ENCODE peak calls at places on chromosomes 12 and 14, in five cellular contexts. One of them, this sample, is unnamed.

GRCh38 chr12:122946690-122947271 is 19.5 kb downstream of the ABCB9 start:
- DNase-seq in CD8-positive, alpha-beta T cell: peak
- DNase-seq in fibroblast of pulmonary artery: peak
- DNase-seq in brain microvascular endothelial cell: peak
- DNase-seq in lower leg skin: peak
- DNase-seq in this sample: peak

GRCh38 chr14:32468955-32469354 is 139.9 kb downstream of the AKAP6 start:
- DNase-seq in CD8-positive, alpha-beta T cell: no peak
- DNase-seq in brain microvascular endothelial cell: peak
- DNase-seq in lower leg skin: no peak
- DNase-seq in fibroblast of pulmonary artery: peak
- DNase-seq in this sample: no peak

GRCh38 chr14:51609251-51609986 is 42.3 kb upstream of the FRMD6 start:
- DNase-seq in CD8-positive, alpha-beta T cell: no peak
- DNase-seq in lower leg skin: no peak
- DNase-seq in fibroblast of pulmonary artery: no peak
- DNase-seq in brain microvascular endothelial cell: no peak
- DNase-seq in this sample: no peak

GRCh38 chr14:74574706-74575105 is 37.3 kb downstream of the LTBP2 start:
- DNase-seq in CD8-positive, alpha-beta T cell: no peak
- DNase-seq in brain microvascular endothelial cell: no peak
- DNase-seq in fibroblast of pulmonary artery: no peak
- DNase-seq in lower leg skin: no peak
- DNase-seq in this sample: no peak

GRCh38 chr12:131990066-131990979 is 40.6 kb downstream of the EP400 start:
- DNase-seq in lower leg skin: peak
- DNase-seq in fibroblast of pulmonary artery: no peak
- DNase-seq in CD8-positive, alpha-beta T cell: no peak
- DNase-seq in brain microvascular endothelial cell: peak
- DNase-seq in this sample: no peak

GRCh38 chr12:83827860-83828259 is 1084.7 kb downstream of the SLC6A15 start:
- DNase-seq in fibroblast of pulmonary artery: no peak
- DNase-seq in brain microvascular endothelial cell: no peak
- DNase-seq in lower leg skin: no peak
- DNase-seq in CD8-positive, alpha-beta T cell: no peak
- DNase-seq in this sample: no peak

GRCh38 chr12:124852329-124852831 is 11.3 kb downstream of the SCARB1 start:
- DNase-seq in brain microvascular endothelial cell: no peak
- DNase-seq in CD8-positive, alpha-beta T cell: no peak
- DNase-seq in lower leg skin: no peak
- DNase-seq in fibroblast of pulmonary artery: peak
- DNase-seq in this sample: peak

GRCh38 chr12:132558861-132559623 is 51.3 kb downstream of the LRCOL1 start:
- DNase-seq in fibroblast of pulmonary artery: no peak
- DNase-seq in lower leg skin: no peak
- DNase-seq in CD8-positive, alpha-beta T cell: no peak
- DNase-seq in brain microvascular endothelial cell: no peak
- DNase-seq in this sample: no peak

GRCh38 chr14:55794655-55795583 is 214.9 kb downstream of the KTN1 start:
- DNase-seq in brain microvascular endothelial cell: peak
- DNase-seq in fibroblast of pulmonary artery: peak
- DNase-seq in CD8-positive, alpha-beta T cell: no peak
- DNase-seq in lower leg skin: no peak
- DNase-seq in this sample: no peak

GRCh38 chr14:37131205-37131604 is 41.2 kb downstream of the SLC25A21 start:
- DNase-seq in brain microvascular endothelial cell: no peak
- DNase-seq in lower leg skin: no peak
- DNase-seq in fibroblast of pulmonary artery: no peak
- DNase-seq in CD8-positive, alpha-beta T cell: no peak
- DNase-seq in this sample: no peak

GRCh38 chr14:96104469-96105057 is 65.4 kb downstream of the C14orf132 start:
- DNase-seq in brain microvascular endothelial cell: peak
- DNase-seq in CD8-positive, alpha-beta T cell: no peak
- DNase-seq in lower leg skin: peak
- DNase-seq in fibroblast of pulmonary artery: peak
- DNase-seq in this sample: peak

GRCh38 chr14:21070083-21070609 is at the start of gene ARHGEF40:
- DNase-seq in CD8-positive, alpha-beta T cell: peak
- DNase-seq in fibroblast of pulmonary artery: peak
- DNase-seq in lower leg skin: peak
- DNase-seq in brain microvascular endothelial cell: peak
- DNase-seq in this sample: peak

GRCh38 chr12:29230800-29231560 is 81.9 kb downstream of the FAR2 start:
- DNase-seq in lower leg skin: no peak
- DNase-seq in CD8-positive, alpha-beta T cell: no peak
- DNase-seq in fibroblast of pulmonary artery: no peak
- DNase-seq in brain microvascular endothelial cell: no peak
- DNase-seq in this sample: no peak

GRCh38 chr14:68862954-68863594 is 70.2 kb upstream of the ZFP36L1 start:
- DNase-seq in brain microvascular endothelial cell: peak
- DNase-seq in fibroblast of pulmonary artery: peak
- DNase-seq in CD8-positive, alpha-beta T cell: peak
- DNase-seq in lower leg skin: peak
- DNase-seq in this sample: peak

GRCh38 chr14:32085182-32085844 is 8.2 kb downstream of the ARHGAP5 start:
- DNase-seq in brain microvascular endothelial cell: no peak
- DNase-seq in lower leg skin: no peak
- DNase-seq in CD8-positive, alpha-beta T cell: no peak
- DNase-seq in fibroblast of pulmonary artery: no peak
- DNase-seq in this sample: no peak

GRCh38 chr12:109458771-109459208 is 18.3 kb downstream of the KCTD10 start:
- DNase-seq in lower leg skin: no peak
- DNase-seq in fibroblast of pulmonary artery: peak
- DNase-seq in brain microvascular endothelial cell: peak
- DNase-seq in CD8-positive, alpha-beta T cell: no peak
- DNase-seq in this sample: no peak

GRCh38 chr12:109461049-109461845 is 15.9 kb downstream of the KCTD10 start:
- DNase-seq in lower leg skin: no peak
- DNase-seq in CD8-positive, alpha-beta T cell: no peak
- DNase-seq in fibroblast of pulmonary artery: peak
- DNase-seq in brain microvascular endothelial cell: peak
- DNase-seq in this sample: no peak

GRCh38 chr12:109460538-109460937 is 16.6 kb downstream of the KCTD10 start:
- DNase-seq in brain microvascular endothelial cell: no peak
- DNase-seq in fibroblast of pulmonary artery: no peak
- DNase-seq in CD8-positive, alpha-beta T cell: no peak
- DNase-seq in lower leg skin: no peak
- DNase-seq in this sample: no peak

GRCh38 chr12:109458086-109458485 is 19.0 kb downstream of the KCTD10 start:
- DNase-seq in brain microvascular endothelial cell: peak
- DNase-seq in fibroblast of pulmonary artery: peak
- DNase-seq in CD8-positive, alpha-beta T cell: no peak
- DNase-seq in lower leg skin: no peak
- DNase-seq in this sample: no peak

GRCh38 chr12:109459247-109459646 is 17.9 kb downstream of the KCTD10 start:
- DNase-seq in brain microvascular endothelial cell: peak
- DNase-seq in fibroblast of pulmonary artery: peak
- DNase-seq in CD8-positive, alpha-beta T cell: no peak
- DNase-seq in lower leg skin: no peak
- DNase-seq in this sample: no peak
- H3K4me3 ChIP-seq in brain microvascular endothelial cell: no peak
- H3K4me3 ChIP-seq in fibroblast of pulmonary artery: no peak
- H3K4me3 ChIP-seq in CD8-positive, alpha-beta T cell: no peak
- H3K4me3 ChIP-seq in lower leg skin: no peak
- H3K4me3 ChIP-seq in this sample: no peak

GRCh38 chr14:22542360-22542759 is 46.7 kb downstream of the DAD1 start:
- DNase-seq in CD8-positive, alpha-beta T cell: no peak
- DNase-seq in lower leg skin: no peak
- DNase-seq in brain microvascular endothelial cell: no peak
- DNase-seq in fibroblast of pulmonary artery: no peak
- DNase-seq in this sample: no peak

GRCh38 chr14:22546722-22547071 is 42.3 kb downstream of the DAD1 start:
- DNase-seq in lower leg skin: no peak
- DNase-seq in fibroblast of pulmonary artery: no peak
- DNase-seq in CD8-positive, alpha-beta T cell: no peak
- DNase-seq in brain microvascular endothelial cell: no peak
- DNase-seq in this sample: no peak

GRCh38 chr14:22544881-22545420 is 44.1 kb downstream of the DAD1 start:
- DNase-seq in fibroblast of pulmonary artery: no peak
- DNase-seq in brain microvascular endothelial cell: no peak
- DNase-seq in CD8-positive, alpha-beta T cell: no peak
- DNase-seq in lower leg skin: no peak
- DNase-seq in this sample: no peak

GRCh38 chr14:22545842-22546721 is 42.9 kb downstream of the DAD1 start:
- DNase-seq in CD8-positive, alpha-beta T cell: no peak
- DNase-seq in fibroblast of pulmonary artery: peak
- DNase-seq in lower leg skin: no peak
- DNase-seq in brain microvascular endothelial cell: peak
- DNase-seq in this sample: no peak

GRCh38 chr14:22544406-22544805 is 44.6 kb downstream of the DAD1 start:
- DNase-seq in CD8-positive, alpha-beta T cell: no peak
- DNase-seq in brain microvascular endothelial cell: no peak
- DNase-seq in fibroblast of pulmonary artery: no peak
- DNase-seq in lower leg skin: no peak
- DNase-seq in this sample: no peak
- H3K4me3 ChIP-seq in CD8-positive, alpha-beta T cell: peak
- H3K4me3 ChIP-seq in brain microvascular endothelial cell: no peak
- H3K4me3 ChIP-seq in fibroblast of pulmonary artery: no peak
- H3K4me3 ChIP-seq in lower leg skin: no peak
- H3K4me3 ChIP-seq in this sample: no peak

DNA sequence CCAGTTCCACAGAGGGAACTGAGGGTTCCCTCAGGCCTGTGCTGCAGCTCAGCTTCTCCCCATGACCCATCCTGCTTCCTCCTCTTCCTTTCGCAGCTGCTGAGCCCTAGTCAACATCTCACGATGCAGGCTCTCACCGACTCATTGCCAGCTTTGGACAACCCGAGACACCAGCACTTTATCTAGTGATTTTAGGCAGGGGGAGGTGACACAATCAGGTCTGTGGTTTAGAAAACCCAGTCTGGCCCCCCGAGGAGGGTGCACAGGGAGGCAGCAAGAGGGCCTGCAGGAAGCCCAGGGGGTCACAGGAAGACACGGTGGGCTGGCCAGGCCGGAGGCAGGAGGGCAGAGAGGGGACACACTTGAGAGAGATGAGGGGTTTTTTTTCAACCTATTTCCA is 35.4 kb downstream of the DIO3 start:
- DNase-seq in brain microvascular endothelial cell: no peak
- DNase-seq in CD8-positive, alpha-beta T cell: peak
- DNase-seq in lower leg skin: peak
- DNase-seq in fibroblast of pulmonary artery: no peak
- DNase-seq in this sample: no peak
- H3K4me3 ChIP-seq in brain microvascular endothelial cell: no peak
- H3K4me3 ChIP-seq in CD8-positive, alpha-beta T cell: peak
- H3K4me3 ChIP-seq in lower leg skin: no peak
- H3K4me3 ChIP-seq in fibroblast of pulmonary artery: no peak
- H3K4me3 ChIP-seq in this sample: no peak

GRCh38 chr12:24360461-24360860 is 411.0 kb upstream of the SOX5 start:
- DNase-seq in fibroblast of pulmonary artery: no peak
- DNase-seq in lower leg skin: no peak
- DNase-seq in brain microvascular endothelial cell: no peak
- DNase-seq in CD8-positive, alpha-beta T cell: no peak
- DNase-seq in this sample: no peak
- H3K4me3 ChIP-seq in fibroblast of pulmonary artery: no peak
- H3K4me3 ChIP-seq in lower leg skin: no peak
- H3K4me3 ChIP-seq in brain microvascular endothelial cell: no peak
- H3K4me3 ChIP-seq in CD8-positive, alpha-beta T cell: no peak
- H3K4me3 ChIP-seq in this sample: no peak

This sample was measured in tibial artery.